ENCODE peak calls at places on chromosomes 6 and 20, in nine cellular contexts. C is HFF-Myc, G is lower lobe of right lung, M is hepatocyte, A is foreskin fibroblast, N is AG09319, S is dorsolateral prefrontal cortex, D is nephron progenitor cell, K is endothelial cell. W is an unnamed sample.
A peak's percentile ranks its signal among the peaks of the same experiment; 100 is the strongest.

GRCh38 chr6:145669627-145670034 is 65.7 kb downstream of the EPM2A start:
- DNase-seq in S (no peak), M (no peak), G (no peak), A (peak; percentile 78), K (no peak), D (no peak), N (peak; percentile 23), C (peak; percentile 15), W (peak; percentile 80)

GRCh38 chr6:8047466-8048292 is 16.5 kb downstream of the BLOC1S5 start:
- DNase-seq in A (peak; percentile 7), K (no peak), D (no peak), N (no peak), C (no peak), S (no peak), M (no peak), G (no peak), W (no peak)

GRCh38 chr6:43771858-43772570 is 2.0 kb downstream of the VEGFA start:
- DNase-seq in K (peak; percentile 49), D (peak; percentile 62), M (peak; percentile 81), A (no peak), N (no peak), S (no peak), C (no peak), G (peak; percentile 86), W (peak; percentile 28)

GRCh38 chr6:147285087-147285855 is 81.1 kb downstream of the STXBP5 start:
- DNase-seq in N (no peak), D (no peak), A (peak; percentile 25), S (no peak), G (no peak), M (peak; percentile 55), K (no peak), C (peak; percentile 25), W (peak; percentile 54)

GRCh38 chr20:48801197-48801596 is 26.6 kb downstream of the PREX1 start:
- DNase-seq in S (no peak), A (no peak), K (no peak), N (no peak), M (no peak), G (no peak), C (no peak), D (no peak), W (no peak)

GRCh38 chr20:53755733-53756523 is 162.3 kb upstream of the ZNF217 start:
- DNase-seq in C (no peak), A (no peak), G (no peak), D (no peak), K (no peak), N (no peak), S (no peak), M (no peak), W (no peak)

GRCh38 chr20:52105045-52105572 is 86.5 kb downstream of the ZFP64 start:
- DNase-seq in A (peak; percentile 19), S (no peak), M (peak; percentile 46), N (no peak), K (peak; percentile 56), C (no peak), D (peak; percentile 80), G (no peak), W (peak; percentile 2)

GRCh38 chr6:30154709-30155521 is 6.1 kb downstream of the TRIM10 start:
- DNase-seq in C (peak; percentile 36), N (peak; percentile 10), S (no peak), G (no peak), A (peak; percentile 30), K (no peak), D (no peak), M (peak; percentile 81), W (peak; percentile 82)

GRCh38 chr20:57664476-57664875 is 44.2 kb upstream of the ZBP1 start:
- DNase-seq in S (no peak), G (peak; percentile 42), M (no peak), N (no peak), C (no peak), A (no peak), K (no peak), D (no peak), W (no peak)

GRCh38 chr6:147578159-147578558 is 69.7 kb downstream of the SAMD5 start:
- DNase-seq in N (no peak), D (no peak), A (no peak), M (no peak), K (no peak), S (no peak), C (no peak), G (no peak), W (no peak)

GRCh38 chr20:54662064-54662463 is 186.7 kb downstream of the DOK5 start:
- DNase-seq in S (no peak), M (no peak), N (no peak), K (no peak), C (no peak), G (no peak), A (no peak), D (no peak), W (no peak)

GRCh38 chr6:107383705-107384104 is 75.7 kb downstream of the PDSS2 start:
- DNase-seq in N (no peak), K (no peak), A (no peak), G (no peak), S (no peak), C (no peak), M (no peak), D (no peak), W (no peak)

GRCh38 chr6:90233994-90234393 is 62.6 kb downstream of the BACH2 start:
- DNase-seq in C (no peak), S (no peak), A (no peak), K (no peak), N (no peak), M (no peak), D (no peak), G (no peak), W (no peak)

GRCh38 chr6:2971420-2972218 is at the start of gene SERPINB6:
- DNase-seq in A (peak; percentile 76), C (no peak), K (peak; percentile 42), M (peak; percentile 79), D (peak; percentile 75), N (no peak), G (peak; percentile 89), S (peak; percentile 81), W (peak; percentile 74)

GRCh38 chr6:168060521-168060931 is 18.5 kb downstream of the FRMD1 start:
- DNase-seq in D (peak; percentile 68), A (no peak), N (peak; percentile 4), M (peak; percentile 80), C (no peak), G (no peak), K (peak; percentile 67), S (peak; percentile 68), W (peak; percentile 12)
- TF ChIP-seq CTCF in D (peak; percentile 65), A (peak; percentile 49), N (peak; percentile 43), M (peak; percentile 63), C (peak; percentile 46), G (peak; percentile 48), K (peak; percentile 20), S (peak; percentile 54), W (peak; percentile 65)

GRCh38 chr20:8078528-8078914 is 53.5 kb upstream of the PLCB1 start:
- DNase-seq in G (no peak), S (no peak), K (no peak), N (no peak), D (no peak), M (no peak), A (no peak), C (no peak), W (no peak)

GRCh38 chr20:8076505-8077498 is 55.3 kb upstream of the PLCB1 start:
- DNase-seq in K (no peak), S (no peak), A (no peak), N (no peak), C (no peak), M (peak; percentile 17), D (no peak), G (no peak), W (no peak)

GRCh38 chr20:8079976-8080375 is 52.1 kb upstream of the PLCB1 start:
- DNase-seq in G (no peak), K (no peak), C (no peak), S (no peak), D (no peak), M (no peak), A (no peak), N (no peak), W (no peak)

GRCh38 chr20:8082999-8083398 is 49.1 kb upstream of the PLCB1 start:
- DNase-seq in C (no peak), G (no peak), N (no peak), D (no peak), A (peak; percentile 76), M (peak; percentile 20), K (no peak), S (no peak), W (no peak)

DNA sequence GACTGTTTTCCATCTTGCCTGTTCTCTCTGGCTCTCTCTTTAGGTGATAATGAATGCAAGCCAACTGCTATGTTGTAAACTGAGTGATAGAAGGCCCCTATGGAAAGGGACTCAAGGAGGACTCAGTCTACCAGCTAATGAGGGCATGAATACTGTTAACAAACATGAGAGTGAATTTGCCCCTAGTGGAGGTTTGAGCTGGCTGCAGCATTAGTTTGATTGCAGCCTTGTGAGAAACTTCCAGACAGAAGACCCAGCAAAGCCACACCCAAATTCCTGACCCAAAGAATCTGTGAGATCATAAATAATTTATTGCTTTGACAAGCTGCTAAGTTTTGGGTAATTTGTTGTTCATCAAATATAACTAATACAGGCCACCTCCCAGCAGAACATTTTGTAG is 50.0 kb upstream of the PLCB1 start:
- DNase-seq in S (no peak), C (no peak), N (no peak), K (no peak), M (peak; percentile 19), G (no peak), A (no peak), D (no peak), W (peak; percentile 5)
- TF ChIP-seq CTCF in S (no peak), C (peak; percentile 55), N (peak; percentile 23), K (peak; percentile 50), M (peak; percentile 28), G (no peak), A (peak; percentile 37), D (peak; percentile 29), W (peak; percentile 72)

GRCh38 chr20:23783447-23783846 is 32.7 kb upstream of the CST1 start:
- DNase-seq in N (no peak), K (no peak), S (no peak), C (no peak), A (no peak), G (no peak), M (no peak), D (no peak), W (no peak)

DNA sequence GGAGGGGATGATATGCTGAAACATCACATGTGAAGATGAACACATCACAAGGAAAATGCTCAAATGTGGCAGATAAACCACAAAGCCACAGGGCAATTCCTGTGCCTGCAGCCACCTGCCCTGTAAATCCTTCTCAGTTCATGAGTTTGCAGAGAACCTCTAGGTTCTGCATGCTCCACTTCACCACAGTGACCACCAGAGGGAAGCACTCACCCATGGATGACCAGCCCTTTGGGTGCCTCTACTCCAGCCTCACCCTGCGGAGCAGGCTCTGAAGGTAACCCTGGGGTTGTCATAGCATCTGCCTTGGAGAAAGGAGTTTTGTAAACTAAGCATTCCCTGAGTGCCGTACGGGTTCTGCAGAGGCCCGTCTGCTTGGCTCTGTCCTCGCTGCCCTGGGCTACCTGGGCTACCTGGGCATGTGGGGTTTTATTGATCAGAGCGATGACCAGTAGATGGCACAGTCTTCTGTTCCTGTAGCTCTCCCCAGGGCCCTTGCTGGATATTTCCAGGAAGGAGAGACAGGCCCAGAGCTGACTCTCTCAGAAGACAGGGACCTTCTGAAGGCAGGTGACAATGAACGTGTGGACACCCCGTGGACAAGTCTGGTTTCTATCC is 31.7 kb upstream of the CST1 start:
- DNase-seq in C (peak; percentile 7), G (no peak), M (peak; percentile 57), A (peak; percentile 8), D (peak; percentile 29), N (no peak), S (no peak), K (peak; percentile 44), W (no peak)
- TF ChIP-seq CTCF in C (peak; percentile 76), G (peak; percentile 55), M (peak; percentile 47), A (peak; percentile 56), D (peak; percentile 65), N (peak; percentile 55), S (peak; percentile 40), K (peak; percentile 71), W (peak; percentile 73)

GRCh38 chr20:5933802-5934436 is 16.4 kb downstream of the TRMT6 start:
- DNase-seq in K (no peak), A (no peak), G (no peak), C (no peak), N (no peak), M (no peak), D (no peak), S (no peak), W (peak; percentile 15)
- TF ChIP-seq CTCF in K (no peak), A (no peak), G (no peak), C (peak; percentile 22), N (no peak), M (peak; percentile 33), D (no peak), S (no peak), W (peak; percentile 59)